ENCODE peak calls at places on chromosomes 11 and 22, in five cellular contexts. H is pons; J is EL; M is naive thymus-derived CD4-positive, alpha-beta T cell; C is Calu3. D is an unnamed sample.

GRCh38 chr11:76770642-76771445 is 12.3 kb upstream of the TSKU start:
- DNase-seq in J (peak), C (peak), H (no peak), M (no peak), D (no peak)

GRCh38 chr11:120660024-120660565 is 148.5 kb downstream of the GRIK4 start:
- DNase-seq in M (no peak), H (no peak), C (peak), J (peak), D (peak)

GRCh38 chr11:3126901-3127691 is 38.0 kb downstream of the OSBPL5 start:
- DNase-seq in J (no peak), M (no peak), C (no peak), H (no peak), D (no peak)

GRCh38 chr11:63918576-63919171 is 1.7 kb upstream of the RCOR2 start:
- DNase-seq in C (no peak), J (peak), H (peak), M (no peak), D (no peak)

GRCh38 chr22:48483764-48484528 is 1343.7 kb downstream of the BRD1 start:
- DNase-seq in H (no peak), M (no peak), C (no peak), J (no peak), D (no peak)

GRCh38 chr11:66289548-66290331 is 797 bp upstream of the YIF1A start:
- DNase-seq in J (no peak), H (no peak), C (peak), M (no peak), D (no peak)

GRCh38 chr11:129950319-129951034 is 52.2 kb downstream of the PRDM10 start:
- DNase-seq in J (no peak), C (no peak), M (no peak), H (peak), D (no peak)

GRCh38 chr11:87358461-87358860 is 320.7 kb downstream of the TMEM135 start:
- DNase-seq in M (no peak), J (no peak), C (no peak), H (no peak), D (no peak)

GRCh38 chr11:61082931-61083531 is 19.3 kb upstream of the CD5 start:
- DNase-seq in J (no peak), C (no peak), H (no peak), M (no peak), D (no peak)

GRCh38 chr11:18657696-18658095 is 23.6 kb upstream of the SPTY2D1 start:
- DNase-seq in J (no peak), C (no peak), M (no peak), H (no peak), D (no peak)

GRCh38 chr11:40713083-40713482 is 746.4 kb downstream of the LRRC4C start:
- DNase-seq in H (no peak), M (no peak), J (no peak), C (no peak), D (no peak)

GRCh38 chr22:23402275-23403151 is 177.6 kb downstream of the IGLL1 start:
- DNase-seq in C (peak), J (peak), M (peak), H (no peak), D (peak)

GRCh38 chr11:57491371-57492061 is 24.0 kb downstream of the SLC43A1 start:
- DNase-seq in M (no peak), C (peak), J (peak), H (no peak), D (peak)

GRCh38 chr11:93361435-93361834 is 30.9 kb downstream of the DEUP1 start:
- DNase-seq in H (no peak), M (no peak), C (no peak), J (no peak), D (no peak)

GRCh38 chr22:41913842-41914534 is 886 bp downstream of the SHISA8 start:
- DNase-seq in M (no peak), C (no peak), J (no peak), H (no peak), D (no peak)

GRCh38 chr11:61610905-61611304 is 30.0 kb upstream of the SYT7 start:
- DNase-seq in M (no peak), H (no peak), C (no peak), J (no peak), D (no peak)

GRCh38 chr11:61833478-61833877 is 5.4 kb downstream of the FADS2 start:
- DNase-seq in M (no peak), C (no peak), H (no peak), J (no peak), D (peak)

GRCh38 chr11:10005955-10006525 is 288.0 kb downstream of the SBF2 start:
- DNase-seq in C (no peak), H (no peak), J (no peak), M (no peak), D (no peak)

GRCh38 chr11:49851511-49851910 is 100.7 kb upstream of the OR4C13 start:
- DNase-seq in C (no peak), H (no peak), J (no peak), M (no peak), D (no peak)

GRCh38 chr11:23127706-23128105 is 267.4 kb upstream of the CCDC179 start:
- DNase-seq in M (no peak), J (no peak), H (no peak), C (no peak), D (no peak)

GRCh38 chr11:69703711-69704507 is at the start of gene FGF19:
- DNase-seq in H (no peak), C (peak), M (no peak), J (no peak), D (no peak)

GRCh38 chr11:45076761-45077160 is 69.7 kb upstream of the PRDM11 start:
- DNase-seq in H (no peak), C (no peak), M (no peak), J (peak), D (no peak)

GRCh38 chr11:614091-614582 is 1.6 kb downstream of the IRF7 start:
- DNase-seq in M (no peak), H (no peak), J (peak), C (no peak), D (no peak)

GRCh38 chr11:65150513-65151271 is 16.4 kb upstream of the SYVN1 start:
- DNase-seq in M (no peak), J (peak), C (peak), H (peak), D (no peak)

GRCh38 chr22:49724893-49725489 is 102.7 kb downstream of the BRD1 start:
- DNase-seq in M (peak), J (peak), H (peak), C (peak), D (peak)

GRCh38 chr11:99988105-99988907 is 698.8 kb upstream of the ARHGAP42 start:
- DNase-seq in M (no peak), H (no peak), C (no peak), J (no peak), D (no peak)

GRCh38 chr11:30991802-30992512 is 377.6 kb downstream of the DCDC1 start:
- DNase-seq in H (no peak), C (no peak), J (no peak), M (no peak), D (no peak)

GRCh38 chr22:31818481-31819392 is 64.9 kb downstream of the DEPDC5 start:
- DNase-seq in M (no peak), J (peak), H (no peak), C (no peak), D (peak)

GRCh38 chr11:132335311-132335710 is 964.9 kb downstream of the NTM start:
- DNase-seq in C (no peak), M (no peak), H (no peak), J (no peak), D (no peak)

GRCh38 chr11:27563201-27563600 is 56.6 kb upstream of the LIN7C start:
- DNase-seq in C (no peak), M (no peak), J (peak), H (no peak), D (no peak)

GRCh38 chr22:44071760-44072159 is 47.7 kb downstream of the PARVB start:
- DNase-seq in J (no peak), C (no peak), M (no peak), H (no peak), D (no peak)

GRCh38 chr22:49853981-49854791 is 542 bp downstream of the ZBED4 start:
- DNase-seq in H (no peak), M (no peak), C (peak), J (peak), D (no peak)

GRCh38 chr11:2673871-2674471 is 25.8 kb downstream of the KCNQ1OT1 start:
- DNase-seq in H (no peak), M (no peak), C (no peak), J (no peak), D (no peak)

GRCh38 chr11:77842451-77843121 is 21.6 kb downstream of the AAMDC start:
- DNase-seq in C (no peak), M (no peak), H (no peak), J (peak), D (no peak)

GRCh38 chr11:131913267-131913666 is 542.9 kb downstream of the NTM start:
- DNase-seq in J (no peak), C (no peak), H (no peak), M (no peak), D (no peak)

GRCh38 chr11:78821371-78822306 is 247.0 kb upstream of the NARS2 start:
- DNase-seq in M (no peak), C (no peak), J (no peak), H (no peak), D (no peak)

GRCh38 chr22:40498454-40499186 is 128.2 kb downstream of the SGSM3 start:
- DNase-seq in C (peak), M (no peak), H (no peak), J (peak), D (no peak)

GRCh38 chr11:113690619-113691569 is 15.2 kb downstream of the TMPRSS5 start:
- DNase-seq in J (peak), C (peak), M (no peak), H (no peak), D (no peak)

GRCh38 chr11:61828629-61829407 is 718 bp downstream of the FADS2 start:
- DNase-seq in M (peak), C (no peak), H (no peak), J (peak), D (no peak)

D was measured in Jurkat, Clone E6-1.